ENCODE peak calls at places on chromosomes 2 and 18, in eight cellular contexts. C, A, N, R, I, P, O and Y are unnamed samples.

GRCh38 chr18:23365602-23366001 is 87.5 kb upstream of the RIOK3 start:
- DNase-seq in O (peak; percentile 67), P (no peak), C (no peak), R (no peak), N (peak; percentile 63), A (no peak), I (no peak), Y (no peak)

GRCh38 chr2:74719066-74719465 is 65.0 kb downstream of the SEMA4F start:
- DNase-seq in R (no peak), A (peak; percentile 68), P (no peak), C (no peak), O (no peak), I (no peak), N (no peak), Y (no peak)

GRCh38 chr2:46091004-46091403 is 206.2 kb upstream of the EPAS1 start:
- DNase-seq in R (no peak), C (no peak), P (no peak), N (no peak), A (peak; percentile 17), O (no peak), I (peak; percentile 68), Y (no peak)

GRCh38 chr2:186783254-186783653 is 65.7 kb downstream of the ZSWIM2 start:
- DNase-seq in N (no peak), I (no peak), O (no peak), R (no peak), C (no peak), P (no peak), A (no peak), Y (no peak)

GRCh38 chr18:35998967-35999366 is 26.5 kb downstream of the RMP24 start:
- DNase-seq in P (no peak), R (no peak), N (no peak), O (no peak), C (no peak), I (no peak), A (no peak), Y (no peak)

GRCh38 chr18:10453885-10454772 is at the start of gene APCDD1:
- DNase-seq in A (no peak), O (no peak), R (peak; percentile 89), I (peak; percentile 75), N (peak; percentile 70), C (peak; percentile 85), P (no peak), Y (peak; percentile 57)

GRCh38 chr2:119826370-119826961 is 66.7 kb downstream of the PTPN4 start:
- DNase-seq in A (peak; percentile 67), R (peak; percentile 50), C (no peak), I (peak; percentile 20), O (peak; percentile 21), N (no peak), P (peak; percentile 57), Y (peak; percentile 25)

GRCh38 chr2:69196327-69197117 is 183.5 kb downstream of the ANTXR1 start:
- DNase-seq in N (no peak), R (no peak), P (no peak), I (no peak), A (no peak), O (peak; percentile 98), C (no peak), Y (no peak)

GRCh38 chr2:105866439-105867170 is 121.9 kb downstream of the NCK2 start:
- DNase-seq in A (peak; percentile 13), O (peak; percentile 80), C (no peak), P (no peak), R (no peak), I (no peak), N (no peak), Y (no peak)

GRCh38 chr2:88184762-88185161 is 14.6 kb downstream of the THNSL2 start:
- DNase-seq in A (no peak), P (no peak), N (no peak), I (no peak), C (no peak), O (no peak), R (no peak), Y (no peak)

GRCh38 chr18:79916546-79917350 is 34.7 kb downstream of the SLC66A2 start:
- DNase-seq in R (no peak), N (peak; percentile 44), O (no peak), A (no peak), P (no peak), I (no peak), C (peak; percentile 42), Y (peak; percentile 29)

GRCh38 chr2:32863803-32864202 is 83.0 kb upstream of the LTBP1 start:
- DNase-seq in N (no peak), P (no peak), I (no peak), C (no peak), R (no peak), O (peak; percentile 52), A (no peak), Y (no peak)

GRCh38 chr2:69032336-69032735 is 19.4 kb downstream of the ANTXR1 start:
- DNase-seq in C (no peak), I (no peak), R (no peak), P (no peak), A (no peak), N (no peak), O (peak; percentile 36), Y (no peak)

GRCh38 chr2:76953733-76954347 is 568.3 kb downstream of the LRRTM4 start:
- DNase-seq in P (peak; percentile 48), O (peak; percentile 41), I (no peak), C (no peak), R (peak; percentile 10), N (no peak), A (peak; percentile 61), Y (peak; percentile 7)

GRCh38 chr2:68766378-68766845 is 31.8 kb downstream of the ARHGAP25 start:
- DNase-seq in I (peak; percentile 80), C (no peak), R (no peak), N (peak; percentile 69), P (peak; percentile 84), O (peak; percentile 73), A (no peak), Y (no peak)

GRCh38 chr18:39838831-39839230 is 2116.2 kb upstream of the PIK3C3 start:
- DNase-seq in C (no peak), N (no peak), O (no peak), A (no peak), R (no peak), P (no peak), I (no peak), Y (no peak)

GRCh38 chr18:39839782-39840181 is 2115.3 kb upstream of the PIK3C3 start:
- DNase-seq in A (no peak), C (no peak), O (peak; percentile 1), R (no peak), I (no peak), N (no peak), P (no peak), Y (no peak)

GRCh38 chr18:39834636-39835035 is 2120.4 kb upstream of the PIK3C3 start:
- DNase-seq in P (no peak), N (no peak), C (no peak), I (no peak), R (no peak), O (no peak), A (no peak), Y (no peak)

GRCh38 chr18:39840406-39840805 is 2114.6 kb upstream of the PIK3C3 start:
- DNase-seq in R (no peak), P (no peak), A (no peak), C (no peak), I (no peak), N (no peak), O (peak; percentile 49), Y (no peak)

DNA sequence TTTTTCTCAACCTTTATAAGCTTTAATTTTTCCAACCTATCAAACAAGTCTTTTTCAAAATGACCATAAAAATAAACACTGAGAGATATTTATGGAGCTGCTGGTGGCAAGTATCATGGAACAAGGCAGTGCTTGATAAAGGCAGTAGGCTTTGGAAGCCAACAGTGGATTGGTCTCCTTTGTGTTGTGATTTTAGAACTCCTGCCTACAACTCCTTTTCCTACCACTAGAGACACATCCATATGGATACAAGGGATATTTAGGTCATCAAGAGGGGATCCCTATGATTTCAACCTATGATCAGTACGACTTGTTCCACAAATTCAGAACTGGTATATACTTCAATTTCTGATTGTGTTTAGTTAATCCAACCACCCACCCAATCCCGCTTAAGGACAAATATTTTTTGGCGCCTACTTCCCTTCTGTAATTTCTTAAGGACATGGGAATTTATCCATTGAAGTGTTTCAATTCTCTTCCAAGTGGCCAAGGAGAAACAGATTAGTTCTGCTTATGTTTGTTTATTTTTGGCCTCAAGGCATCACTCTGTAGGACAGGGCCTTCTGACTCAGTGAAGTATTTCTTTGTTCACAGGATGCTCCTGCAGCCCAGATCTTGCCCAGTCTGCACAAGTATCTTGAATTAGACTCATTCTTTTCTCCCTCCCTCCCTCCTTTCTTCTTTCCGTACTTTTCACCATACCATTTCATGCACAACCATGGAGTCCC is 2119.6 kb upstream of the PIK3C3 start:
- DNase-seq in P (no peak), C (no peak), A (no peak), N (no peak), R (no peak), O (peak; percentile 2), I (no peak), Y (no peak)
- TF ChIP-seq CTCF in P (no peak), C (no peak), A (no peak), N (no peak), R (no peak), O (no peak), I (no peak), Y (no peak)

DNA sequence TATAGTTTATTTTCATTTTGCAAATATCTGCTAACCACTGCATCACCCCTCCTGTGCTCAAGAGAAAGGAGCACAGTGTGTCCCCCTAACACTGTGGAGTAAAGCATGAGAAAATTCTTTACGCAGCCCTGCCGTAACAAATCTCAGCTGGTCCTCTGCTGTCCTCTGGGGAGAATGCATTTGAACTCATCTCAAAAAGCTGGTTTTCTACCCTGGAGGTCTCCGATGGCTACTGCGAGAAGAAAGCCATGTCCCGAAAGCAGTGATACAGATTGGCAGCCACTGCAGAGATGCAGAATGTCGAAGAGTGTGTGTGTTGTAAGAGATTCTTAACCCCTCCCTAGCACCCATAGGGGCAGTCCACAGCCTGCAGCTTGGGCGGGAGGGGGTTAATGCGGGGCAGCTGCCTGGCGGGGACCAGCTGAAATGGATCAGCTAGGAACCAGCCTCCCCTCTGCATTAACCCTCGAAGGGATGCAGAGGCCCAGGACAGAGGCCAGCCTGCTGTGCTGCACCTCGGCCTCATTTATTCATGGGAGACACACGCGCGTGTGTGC is 236.0 kb downstream of the ZNF516 start:
- DNase-seq in C (no peak), R (no peak), I (no peak), N (no peak), A (no peak), P (no peak), O (no peak), Y (no peak)
- TF ChIP-seq CTCF in C (no peak), R (peak; percentile 12), I (no peak), N (no peak), A (no peak), P (no peak), O (no peak), Y (no peak)

GRCh38 chr2:72220170-72220569 is 72.5 kb upstream of the CYP26B1 start:
- DNase-seq in O (no peak), A (peak; percentile 37), R (peak; percentile 65), I (no peak), N (no peak), C (no peak), P (no peak), Y (no peak)
- TF ChIP-seq CTCF in O (peak; percentile 15), A (peak; percentile 54), R (peak; percentile 67), I (no peak), N (no peak), C (no peak), P (peak; percentile 14), Y (peak; percentile 17)

GRCh38 chr2:141109633-141110032 is 1021.2 kb downstream of the LRP1B start:
- DNase-seq in I (no peak), O (no peak), P (no peak), R (no peak), N (no peak), A (peak; percentile 31), C (no peak), Y (no peak)
- TF ChIP-seq CTCF in I (no peak), O (peak; percentile 16), P (peak; percentile 4), R (no peak), N (peak; percentile 40), A (peak; percentile 49), C (peak; percentile 7), Y (peak; percentile 5)

GRCh38 chr2:54723300-54724149 is at the start of gene EML6:
- DNase-seq in P (peak; percentile 99), A (peak; percentile 99), R (peak; percentile 98), O (peak; percentile 98), C (peak; percentile 98), N (peak; percentile 96), I (peak; percentile 99), Y (peak; percentile 99)
- TF ChIP-seq CTCF in P (peak; percentile 24), A (peak; percentile 38), R (no peak), O (no peak), C (peak; percentile 34), N (peak; percentile 49), I (peak; percentile 14), Y (peak; percentile 20)